ENCODE peak calls at places on chromosomes 5 and 9, in six cellular contexts. B, N, S, R, E and V are unnamed samples. For H3K4me1, the result is how much of the 10 kb centered on the place peaks cover.

GRCh38 chr9:134968011-134968822 is 50.5 kb upstream of the FCN1 start:
- DNase-seq in N (no peak), E (no peak), R (no peak), S (no peak), B (peak), V (no peak)

GRCh38 chr5:37875051-37875787 is 35.4 kb upstream of the GDNF start:
- DNase-seq in S (no peak), R (no peak), E (no peak), N (no peak), B (peak), V (no peak)

GRCh38 chr9:101791938-101792337 is 53.5 kb upstream of the GRIN3A start:
- DNase-seq in B (peak), E (peak), R (no peak), N (no peak), S (peak), V (peak)

GRCh38 chr9:89234636-89235035 is 56.0 kb upstream of the SHC3 start:
- DNase-seq in N (peak), E (no peak), R (no peak), S (peak), B (peak), V (no peak)

GRCh38 chr5:84715087-84715486 is 330.4 kb upstream of the EDIL3 start:
- DNase-seq in E (no peak), B (no peak), R (no peak), S (no peak), N (no peak), V (no peak)

GRCh38 chr9:110180386-110180712 is 27.6 kb downstream of the C9orf152 start:
- DNase-seq in S (no peak), N (no peak), E (no peak), B (no peak), R (no peak), V (no peak)

GRCh38 chr5:159061186-159061796 is 38.4 kb downstream of the EBF1 start:
- DNase-seq in E (peak), S (no peak), N (peak), R (no peak), B (no peak), V (no peak)

GRCh38 chr5:180598316-180598701 is 7.0 kb upstream of the SCGB3A1 start:
- DNase-seq in S (no peak), E (peak), N (no peak), R (no peak), B (no peak), V (no peak)

GRCh38 chr5:53373420-53374188 is 106.8 kb upstream of the FST start:
- DNase-seq in N (no peak), R (no peak), E (no peak), S (no peak), B (no peak), V (no peak)

GRCh38 chr9:12185856-12186255 is 507.3 kb upstream of the TYRP1 start:
- DNase-seq in S (no peak), R (no peak), B (no peak), N (no peak), E (no peak), V (no peak)

GRCh38 chr9:129483467-129484324 is 137.2 kb downstream of the C9orf50 start:
- DNase-seq in E (peak), N (peak), R (peak), B (peak), S (peak), V (peak)
- H3K4me1 ChIP-seq in E (under half), N (under half), R (half or more), B (half or more), S (half or more), V (under half)

GRCh38 chr9:8653111-8653510 is 853.5 kb upstream of the DMAC1 start:
- DNase-seq in E (no peak), B (no peak), R (no peak), S (no peak), N (no peak), V (no peak)
- H3K27ac ChIP-seq in E (no peak), B (no peak), R (no peak), S (no peak), N (no peak), V (no peak)

GRCh38 chr9:131416509-131416908 is 22.6 kb downstream of the PRRC2B start:
- DNase-seq in E (no peak), N (no peak), B (no peak), S (no peak), R (no peak), V (no peak)
- H3K4me3 ChIP-seq in E (no peak), N (no peak), B (no peak), S (no peak), R (no peak), V (no peak)

DNA sequence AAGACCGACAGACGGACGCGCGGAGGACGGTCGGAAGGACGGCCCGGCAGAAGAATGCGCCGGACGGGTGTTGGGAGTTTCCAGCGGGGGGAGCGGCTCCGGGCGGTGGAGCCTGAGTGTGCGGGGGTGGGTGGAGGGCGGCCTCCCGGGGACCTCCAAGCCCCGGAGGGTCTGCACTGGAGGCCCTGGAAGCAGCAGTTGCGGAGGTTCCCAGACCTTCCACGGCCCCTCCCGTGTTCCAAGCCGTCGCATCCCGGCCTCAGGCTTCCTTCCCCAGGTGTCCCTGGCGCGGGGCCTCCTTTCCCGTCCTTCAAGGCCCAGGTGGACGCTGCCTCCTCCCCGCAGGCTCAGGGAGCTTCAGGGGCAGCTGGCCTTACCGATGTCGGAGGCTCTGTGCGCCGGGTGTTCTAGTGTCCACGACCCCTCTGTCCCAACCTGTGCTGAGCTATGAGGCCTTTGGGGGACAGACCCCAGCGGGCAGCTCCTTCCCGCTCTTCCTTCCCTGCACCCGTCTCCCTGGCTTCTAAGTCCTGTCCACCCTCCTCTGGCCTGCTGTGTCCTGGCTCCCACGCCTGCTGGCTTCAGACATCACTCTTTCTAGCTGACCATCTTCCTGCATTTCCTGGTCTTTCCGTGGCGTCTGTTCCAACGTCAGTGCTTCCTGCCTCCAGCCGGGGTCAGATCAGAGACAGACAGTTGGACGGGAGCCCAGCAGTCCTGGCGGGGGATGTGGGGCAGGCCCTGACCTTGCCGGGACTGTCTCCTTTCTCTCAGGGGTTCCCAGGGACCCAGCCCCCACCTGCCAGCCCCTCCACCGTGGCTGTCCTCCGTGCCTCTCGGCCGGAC is 5.6 kb downstream of the NRARP start:
- DNase-seq in E (peak), B (no peak), R (no peak), S (peak), N (no peak), V (no peak)
- H3K4me1 ChIP-seq in E (under half), B (under half), R (under half), S (under half), N (under half), V (under half)

GRCh38 chr9:87792831-87793288 is 66.9 kb downstream of the CTSL start:
- DNase-seq in N (peak), S (peak), R (peak), E (peak), B (no peak), V (no peak)
- H3K27ac ChIP-seq in N (no peak), S (no peak), R (peak), E (no peak), B (no peak), V (no peak)

GRCh38 chr9:117703538-117703937 is 665 bp upstream of the TLR4 start:
- DNase-seq in E (no peak), N (no peak), S (no peak), B (no peak), R (no peak), V (no peak)

GRCh38 chr9:117704597-117704996 is 394 bp downstream of the TLR4 start:
- DNase-seq in R (no peak), N (no peak), S (no peak), B (no peak), E (no peak), V (no peak)

GRCh38 chr9:117705386-117705785 is 1.2 kb downstream of the TLR4 start:
- DNase-seq in B (no peak), N (no peak), E (no peak), S (no peak), R (no peak), V (no peak)

GRCh38 chr9:117706421-117707150 is 2.4 kb downstream of the TLR4 start:
- DNase-seq in E (no peak), B (no peak), R (no peak), S (no peak), N (no peak), V (no peak)

GRCh38 chr9:117704024-117704575 is at the start of gene TLR4:
- DNase-seq in N (peak), B (no peak), S (peak), E (no peak), R (peak), V (peak)
- H3K4me3 ChIP-seq in N (peak), B (no peak), S (peak), E (no peak), R (peak), V (peak)

GRCh38 chr5:44885903-44886302 is 77.2 kb downstream of the MRPS30 start:
- DNase-seq in E (no peak), N (no peak), B (no peak), S (no peak), R (peak), V (no peak)
- H3K4me1 ChIP-seq in E (under half), N (under half), B (under half), S (under half), R (under half), V (under half)

DNA sequence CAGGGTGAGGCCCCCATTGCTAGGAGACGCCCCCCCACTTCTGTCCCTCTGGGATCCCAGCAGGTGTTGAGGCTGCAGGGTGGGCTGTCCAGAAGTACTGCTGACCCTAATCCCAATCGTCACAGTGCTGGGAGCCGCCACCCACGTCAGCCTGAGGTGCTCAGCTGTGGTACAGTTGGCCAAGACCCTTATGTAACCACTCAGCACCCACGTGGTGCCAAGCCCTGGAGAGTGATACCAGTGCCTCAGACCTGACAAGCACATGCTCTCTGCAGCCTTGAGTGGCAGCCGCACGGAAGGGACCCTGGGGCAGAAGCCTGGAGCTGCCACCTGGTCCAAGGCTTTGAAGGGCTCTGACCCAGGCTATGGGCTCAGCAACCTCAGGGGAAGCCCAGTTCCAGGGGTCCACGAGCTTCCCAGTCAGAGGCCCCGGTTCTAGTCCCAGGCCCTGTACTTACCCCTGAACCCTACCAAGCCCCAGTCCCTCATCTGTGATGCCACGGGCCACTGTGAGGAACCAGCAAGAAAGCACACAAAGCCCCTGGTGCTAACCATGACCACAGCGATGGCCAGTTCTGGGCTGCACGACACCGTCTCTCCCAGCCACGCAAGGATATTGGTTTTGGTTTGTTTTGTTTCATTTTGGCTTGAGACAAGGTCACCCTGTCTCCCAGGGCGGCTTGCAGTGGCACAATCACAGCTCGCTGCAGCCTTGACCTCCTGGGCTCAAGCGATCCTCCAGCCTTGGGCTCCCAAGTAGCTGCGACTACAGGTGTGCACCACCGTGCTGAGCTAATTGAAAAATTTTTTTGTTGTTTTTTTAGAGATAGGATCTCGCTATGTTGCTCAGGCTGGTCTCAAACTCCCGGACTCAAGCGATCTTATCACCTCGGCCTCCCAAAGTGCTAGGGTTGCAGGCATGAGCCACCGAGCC is 50.7 kb downstream of the DBH start:
- DNase-seq in R (no peak), E (no peak), S (no peak), N (peak), B (no peak), V (no peak)
- H3K27ac ChIP-seq in R (no peak), E (no peak), S (no peak), N (no peak), B (no peak), V (no peak)

GRCh38 chr5:50710838-50711237 is 44.4 kb downstream of the PARP8 start:
- DNase-seq in E (no peak), N (no peak), S (no peak), B (no peak), R (no peak), V (no peak)
- H3K4me3 ChIP-seq in E (no peak), N (no peak), S (no peak), B (no peak), R (no peak), V (no peak)